ENCODE peak calls at places on chromosomes 16 and 17, in five cellular contexts. F is right atrium auricular region, S is GM23338, Q is heart left ventricle, W is adipocyte. E is an unnamed sample.

GRCh38 chr17:34998205-34998604 is 17.9 kb downstream of the LIG3 start:
- DNase-seq in F (peak; percentile 76), S (peak; percentile 69), Q (peak; percentile 76), W (peak; percentile 61), E (peak; percentile 66)

GRCh38 chr17:69538795-69539194 is 124.3 kb downstream of the MAP2K6 start:
- DNase-seq in F (no peak), S (no peak), Q (no peak), W (no peak), E (no peak)

GRCh38 chr16:22139008-22139407 is 23.3 kb upstream of the SDR42E2 start:
- DNase-seq in F (no peak), S (no peak), Q (no peak), W (no peak), E (no peak)

GRCh38 chr17:74182041-74182783 is 21.3 kb upstream of the RPL38 start:
- DNase-seq in F (no peak), S (no peak), Q (no peak), W (no peak), E (no peak)

GRCh38 chr17:7173687-7174602 is 5.2 kb downstream of the ASGR1 start:
- DNase-seq in F (no peak), S (peak; percentile 96), Q (peak; percentile 77), W (no peak), E (peak; percentile 13)

GRCh38 chr17:34095101-34095500 is 160.0 kb upstream of the CCL2 start:
- DNase-seq in F (no peak), S (no peak), Q (no peak), W (no peak), E (no peak)

GRCh38 chr16:80900593-80900954 is 96.2 kb upstream of the CDYL2 start:
- DNase-seq in F (no peak), S (no peak), Q (no peak), W (no peak), E (no peak)

GRCh38 chr17:42743595-42744282 is 1.1 kb downstream of the EZH1 start:
- DNase-seq in F (no peak), S (peak; percentile 58), Q (no peak), W (no peak), E (no peak)

GRCh38 chr17:33572615-33573014 is 279.5 kb upstream of the ASIC2 start:
- DNase-seq in F (no peak), S (no peak), Q (no peak), W (no peak), E (no peak)

GRCh38 chr17:38628441-38628840 is 22.7 kb upstream of the SRCIN1 start:
- DNase-seq in F (no peak), S (peak; percentile 80), Q (no peak), W (no peak), E (no peak)

GRCh38 chr16:23410176-23410575 is 42.8 kb downstream of the COG7 start:
- DNase-seq in F (no peak), S (peak; percentile 44), Q (no peak), W (no peak), E (no peak)

GRCh38 chr17:2343421-2343820 is 6.1 kb downstream of the SGSM2 start:
- DNase-seq in F (no peak), S (no peak), Q (no peak), W (no peak), E (no peak)

GRCh38 chr17:49955157-49955556 is 13.8 kb upstream of the DLX4 start:
- DNase-seq in F (no peak), S (no peak), Q (no peak), W (no peak), E (no peak)

GRCh38 chr17:48333034-48333491 is 97.0 kb downstream of the SKAP1 start:
- DNase-seq in F (no peak), S (no peak), Q (no peak), W (peak; percentile 2), E (no peak)

GRCh38 chr17:49494937-49495841 is at the start of gene NGFR:
- DNase-seq in F (no peak), S (peak; percentile 76), Q (peak; percentile 56), W (peak; percentile 65), E (peak; percentile 36)

GRCh38 chr17:50559674-50560184 is 786 bp upstream of the CACNA1G start:
- DNase-seq in F (peak; percentile 71), S (peak; percentile 98), Q (peak; percentile 66), W (peak; percentile 77), E (no peak)

GRCh38 chr17:46212634-46213435 is 19.6 kb upstream of the KANSL1 start:
- DNase-seq in F (peak; percentile 70), S (peak; percentile 96), Q (peak; percentile 48), W (peak; percentile 97), E (peak; percentile 39)

GRCh38 chr17:38562215-38562569 is 43.6 kb downstream of the SRCIN1 start:
- DNase-seq in F (no peak), S (no peak), Q (no peak), W (no peak), E (no peak)

GRCh38 chr16:59412275-59412841 is 678.2 kb upstream of the GOT2 start:
- DNase-seq in F (no peak), S (peak; percentile 56), Q (no peak), W (peak; percentile 34), E (no peak)

GRCh38 chr17:40310882-40311391 is 2.0 kb downstream of the RARA start:
- DNase-seq in F (no peak), S (no peak), Q (peak; percentile 77), W (peak; percentile 86), E (no peak)

GRCh38 chr17:82718986-82719685 is 2.6 kb downstream of the FN3KRP start:
- DNase-seq in F (no peak), S (no peak), Q (no peak), W (no peak), E (no peak)

GRCh38 chr17:1977583-1978395 is 47.3 kb downstream of the RTN4RL1 start:
- DNase-seq in F (no peak), S (peak; percentile 94), Q (peak; percentile 62), W (no peak), E (no peak)

GRCh38 chr17:72425796-72426173 is 305.0 kb downstream of the SOX9 start:
- DNase-seq in F (no peak), S (no peak), Q (no peak), W (no peak), E (no peak)

GRCh38 chr17:45962221-45962972 is 36.7 kb upstream of the STH start:
- DNase-seq in F (no peak), S (no peak), Q (no peak), W (no peak), E (no peak)

GRCh38 chr16:3681206-3681605 is 26.7 kb downstream of the DNASE1 start:
- DNase-seq in F (no peak), S (no peak), Q (peak; percentile 73), W (no peak), E (no peak)

GRCh38 chr16:85995591-85996461 is 96.9 kb downstream of the IRF8 start:
- DNase-seq in F (no peak), S (no peak), Q (no peak), W (peak; percentile 25), E (no peak)
- H3K4me1 ChIP-seq in F (no peaks in the 10 kb centered on the region), S (no peaks in the 10 kb centered on the region), Q (no peaks in the 10 kb centered on the region), W (no peaks in the 10 kb centered on the region), E (peaks cover 4% of the 10 kb centered on the region)

DNA sequence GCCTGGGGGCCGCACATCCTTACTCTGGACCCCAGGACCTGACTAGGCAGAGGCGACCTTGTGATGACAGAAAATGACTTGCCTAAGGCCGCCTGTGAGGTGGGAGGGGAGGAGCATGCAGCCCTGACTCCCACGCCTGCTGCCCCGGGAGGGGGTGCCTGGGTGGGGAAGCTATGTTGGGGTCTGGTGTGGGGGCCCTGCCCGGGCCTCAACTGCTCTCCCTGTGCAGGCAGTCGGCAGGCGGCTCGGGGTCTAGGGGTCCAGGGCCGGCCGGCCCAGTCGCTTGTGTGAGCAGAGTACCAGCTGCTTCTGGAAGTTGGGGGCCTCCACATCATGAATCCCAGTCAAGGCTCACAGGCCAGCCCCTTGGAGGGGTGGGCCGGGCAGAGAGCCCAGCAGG is 48.1 kb downstream of the PRMT7 start:
- DNase-seq in F (no peak), S (no peak), Q (no peak), W (no peak), E (no peak)
- H3K4me1 ChIP-seq in F (no peaks in the 10 kb centered on the region), S (no peaks in the 10 kb centered on the region), Q (no peaks in the 10 kb centered on the region), W (no peaks in the 10 kb centered on the region), E (peaks cover 38% of the 10 kb centered on the region)

GRCh38 chr17:78126895-78127239 is 1.7 kb downstream of the TMC6 start:
- DNase-seq in F (no peak), S (no peak), Q (no peak), W (no peak), E (no peak)
- H3K4me1 ChIP-seq in F (peaks cover 2% of the 10 kb centered on the region), S (peaks cover 28% of the 10 kb centered on the region), Q (peaks cover 39% of the 10 kb centered on the region), W (peaks cover 12% of the 10 kb centered on the region), E (peaks cover 77% of the 10 kb centered on the region)

GRCh38 chr17:81063488-81064093 is 28.6 kb downstream of the BAIAP2 start:
- DNase-seq in F (no peak), S (no peak), Q (no peak), W (no peak), E (no peak)
- H3K4me1 ChIP-seq in F (no peaks in the 10 kb centered on the region), S (no peaks in the 10 kb centered on the region), Q (peaks cover 11% of the 10 kb centered on the region), W (peaks cover 20% of the 10 kb centered on the region), E (no peaks in the 10 kb centered on the region)

DNA sequence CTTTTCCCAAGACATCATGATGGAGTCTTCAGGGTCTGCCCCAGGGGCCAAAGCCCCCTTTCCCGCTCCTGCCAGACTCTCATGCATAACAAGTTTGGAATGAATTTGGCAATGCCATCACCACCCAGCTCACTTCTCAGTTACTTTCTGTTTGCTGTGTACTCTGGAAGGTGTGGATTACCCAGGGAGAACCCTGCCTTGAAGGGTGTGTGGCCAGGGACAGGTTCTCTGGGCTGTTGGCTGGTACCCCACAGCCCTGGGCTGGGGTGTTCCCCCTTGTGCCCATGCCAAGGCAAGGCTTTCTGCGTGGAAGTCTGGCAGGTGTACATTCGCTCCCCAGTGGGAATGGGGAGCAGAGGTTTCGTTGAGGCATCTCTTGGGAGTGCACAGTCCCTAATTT is 187.7 kb downstream of the CCDC182 start:
- DNase-seq in F (no peak), S (no peak), Q (no peak), W (no peak), E (no peak)
- H3K4me1 ChIP-seq in F (no peaks in the 10 kb centered on the region), S (peaks cover 40% of the 10 kb centered on the region), Q (peaks cover 13% of the 10 kb centered on the region), W (peaks cover 4% of the 10 kb centered on the region), E (no peaks in the 10 kb centered on the region)

DNA sequence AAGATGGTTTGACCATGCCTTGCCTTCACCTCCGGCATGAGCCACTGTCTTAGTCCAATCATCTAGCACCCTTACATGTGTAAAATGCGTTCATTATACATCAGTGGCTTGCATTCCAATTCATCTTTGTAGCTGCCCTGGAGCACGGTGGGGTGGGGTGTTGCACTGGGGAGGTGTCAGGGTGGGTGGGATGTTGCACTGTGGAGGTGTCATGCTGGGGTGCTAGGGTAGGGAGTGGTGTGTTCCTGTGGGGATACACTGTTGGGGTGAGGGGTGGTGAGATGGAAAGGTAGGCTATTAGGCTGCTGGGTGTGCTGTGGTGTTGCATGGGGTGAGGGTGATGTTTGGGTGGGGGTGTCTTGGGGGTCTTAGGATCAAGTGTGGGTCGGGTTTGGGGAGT is 47.0 kb downstream of the NLRC5 start:
- DNase-seq in F (no peak), S (no peak), Q (no peak), W (no peak), E (no peak)
- H3K4me1 ChIP-seq in F (no peaks in the 10 kb centered on the region), S (no peaks in the 10 kb centered on the region), Q (no peaks in the 10 kb centered on the region), W (peaks cover 43% of the 10 kb centered on the region), E (peaks cover 57% of the 10 kb centered on the region)

E was measured in effector memory CD4-positive, alpha-beta T cell.